ENCODE peak calls at places on chromosomes 2 and 18, in four cellular contexts. One of them, this sample, is unnamed.

GRCh38 chr2:234701841-234702240 is 205.0 kb upstream of the ARL4C start:
- DNase-seq in HepG2: no peak
- DNase-seq in GM12878: no peak
- DNase-seq in K562: no peak
- DNase-seq in this sample: no peak

GRCh38 chr2:31382452-31383120 is 32.0 kb downstream of the XDH start:
- DNase-seq in HepG2: no peak
- DNase-seq in GM12878: no peak
- DNase-seq in K562: no peak
- DNase-seq in this sample: no peak

GRCh38 chr2:86232373-86232784 is 33.1 kb downstream of the MRPL35 start:
- DNase-seq in HepG2: no peak
- DNase-seq in GM12878: no peak
- DNase-seq in K562: no peak
- DNase-seq in this sample: no peak

GRCh38 chr2:178819992-178820391 is 12.8 kb upstream of the TTN start:
- DNase-seq in HepG2: no peak
- DNase-seq in GM12878: peak; percentile 17
- DNase-seq in K562: no peak
- DNase-seq in this sample: no peak

GRCh38 chr18:12825230-12825629 is 58.8 kb downstream of the PTPN2 start:
- DNase-seq in HepG2: no peak
- DNase-seq in GM12878: no peak
- DNase-seq in K562: no peak
- DNase-seq in this sample: no peak

GRCh38 chr2:64212801-64213321 is 68.6 kb upstream of the PELI1 start:
- DNase-seq in HepG2: no peak
- DNase-seq in GM12878: peak; percentile 60
- DNase-seq in K562: peak; percentile 47
- DNase-seq in this sample: no peak

GRCh38 chr2:234771985-234772774 is 179.6 kb upstream of the SH3BP4 start:
- DNase-seq in HepG2: no peak
- DNase-seq in GM12878: no peak
- DNase-seq in K562: no peak
- DNase-seq in this sample: no peak

GRCh38 chr18:66640431-66640830 is 36.5 kb upstream of the CDH19 start:
- DNase-seq in HepG2: no peak
- DNase-seq in GM12878: no peak
- DNase-seq in K562: no peak
- DNase-seq in this sample: no peak

GRCh38 chr18:79869591-79870368 is 72.0 kb downstream of the KCNG2 start:
- DNase-seq in HepG2: no peak
- DNase-seq in GM12878: no peak
- DNase-seq in K562: no peak
- DNase-seq in this sample: no peak

GRCh38 chr2:28552045-28552823 is 56.4 kb downstream of the PLB1 start:
- DNase-seq in HepG2: no peak
- DNase-seq in GM12878: no peak
- DNase-seq in K562: no peak
- DNase-seq in this sample: no peak

GRCh38 chr2:11042841-11043240 is 112.4 kb upstream of the SLC66A3 start:
- DNase-seq in HepG2: no peak
- DNase-seq in GM12878: no peak
- DNase-seq in K562: no peak
- DNase-seq in this sample: peak; percentile 22

GRCh38 chr2:118431188-118431562 is 342.9 kb downstream of the INSIG2 start:
- DNase-seq in HepG2: no peak
- DNase-seq in GM12878: no peak
- DNase-seq in K562: peak; percentile 22
- DNase-seq in this sample: no peak

GRCh38 chr2:157194097-157194688 is 63.3 kb upstream of the GALNT5 start:
- DNase-seq in HepG2: peak; percentile 46
- DNase-seq in GM12878: no peak
- DNase-seq in K562: peak; percentile 62
- DNase-seq in this sample: no peak

GRCh38 chr2:128284841-128285240 is 33.8 kb downstream of the HS6ST1 start:
- DNase-seq in HepG2: no peak
- DNase-seq in GM12878: no peak
- DNase-seq in K562: no peak
- DNase-seq in this sample: no peak

DNA sequence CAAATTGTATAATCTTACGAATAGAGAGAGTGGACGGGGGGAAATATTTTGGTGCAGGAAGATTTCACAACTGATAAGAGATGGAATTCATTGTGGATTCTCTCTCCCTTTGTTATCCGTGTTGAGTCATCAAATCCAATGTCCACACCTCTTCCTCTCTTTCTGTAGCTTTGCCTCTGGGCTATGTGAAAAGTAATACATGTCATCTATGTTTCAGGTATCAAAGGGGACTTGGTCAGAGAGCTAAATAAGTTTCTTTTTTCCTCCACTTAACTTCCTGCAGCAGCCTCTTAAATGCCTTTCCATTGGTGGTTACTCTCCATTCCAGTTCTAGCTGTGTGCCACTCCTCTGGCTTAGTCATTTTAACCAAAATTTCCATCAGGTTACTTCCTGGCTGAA is 169.3 kb upstream of the NXPH2 start:
- DNase-seq in HepG2: no peak
- DNase-seq in GM12878: no peak
- DNase-seq in K562: no peak
- DNase-seq in this sample: no peak
- TF ChIP-seq HDAC6 in HepG2: no peak
- TF ChIP-seq HDAC6 in GM12878: no peak
- TF ChIP-seq HDAC6 in K562: no peak
- TF ChIP-seq HDAC6 in this sample: no peak

GRCh38 chr2:26245810-26246209 is 1.1 kb downstream of the HADHB start:
- DNase-seq in HepG2: peak; percentile 34
- DNase-seq in GM12878: peak; percentile 53
- DNase-seq in K562: no peak
- DNase-seq in this sample: no peak

GRCh38 chr2:26243643-26244478 is 571 bp downstream of the HADHA start:
- DNase-seq in HepG2: no peak
- DNase-seq in GM12878: no peak
- DNase-seq in K562: peak; percentile 23
- DNase-seq in this sample: no peak

GRCh38 chr2:26246818-26247217 is 2.1 kb downstream of the HADHB start:
- DNase-seq in HepG2: no peak
- DNase-seq in GM12878: peak; percentile 21
- DNase-seq in K562: peak; percentile 36
- DNase-seq in this sample: no peak

GRCh38 chr2:26244479-26245230 is at the start of the genes HADHA and HADHB:
- DNase-seq in HepG2: peak; percentile 95
- DNase-seq in GM12878: peak; percentile 56
- DNase-seq in K562: peak; percentile 90
- DNase-seq in this sample: peak; percentile 96

GRCh38 chr2:26245231-26245732 is 543 bp downstream of the HADHB start:
- DNase-seq in HepG2: peak; percentile 44
- DNase-seq in GM12878: peak; percentile 15
- DNase-seq in K562: peak; percentile 15
- DNase-seq in this sample: no peak
- TF ChIP-seq HDAC6 in HepG2: no peak
- TF ChIP-seq HDAC6 in GM12878: no peak
- TF ChIP-seq HDAC6 in K562: no peak
- TF ChIP-seq HDAC6 in this sample: no peak

GRCh38 chr2:237643066-237643465 is 15.7 kb downstream of the LRRFIP1 start:
- DNase-seq in HepG2: no peak
- DNase-seq in GM12878: no peak
- DNase-seq in K562: no peak
- DNase-seq in this sample: no peak

GRCh38 chr2:237644059-237644703 is 16.8 kb downstream of the LRRFIP1 start:
- DNase-seq in HepG2: no peak
- DNase-seq in GM12878: no peak
- DNase-seq in K562: no peak
- DNase-seq in this sample: no peak

GRCh38 chr2:237643582-237643981 is 16.2 kb downstream of the LRRFIP1 start:
- DNase-seq in HepG2: no peak
- DNase-seq in GM12878: no peak
- DNase-seq in K562: no peak
- DNase-seq in this sample: no peak

GRCh38 chr2:237640493-237640998 is 13.2 kb downstream of the LRRFIP1 start:
- DNase-seq in HepG2: no peak
- DNase-seq in GM12878: no peak
- DNase-seq in K562: no peak
- DNase-seq in this sample: no peak

GRCh38 chr2:237642030-237642700 is 14.8 kb downstream of the LRRFIP1 start:
- DNase-seq in HepG2: no peak
- DNase-seq in GM12878: no peak
- DNase-seq in K562: no peak
- DNase-seq in this sample: peak; percentile 49
- TF ChIP-seq HDAC6 in HepG2: no peak
- TF ChIP-seq HDAC6 in GM12878: no peak
- TF ChIP-seq HDAC6 in K562: no peak
- TF ChIP-seq HDAC6 in this sample: no peak

GRCh38 chr2:39796130-39796529 is 17.1 kb upstream of the THUMPD2 start:
- DNase-seq in HepG2: no peak
- DNase-seq in GM12878: no peak
- DNase-seq in K562: no peak
- DNase-seq in this sample: no peak
- TF ChIP-seq HDAC6 in HepG2: no peak
- TF ChIP-seq HDAC6 in GM12878: no peak
- TF ChIP-seq HDAC6 in K562: no peak
- TF ChIP-seq HDAC6 in this sample: no peak

DNA sequence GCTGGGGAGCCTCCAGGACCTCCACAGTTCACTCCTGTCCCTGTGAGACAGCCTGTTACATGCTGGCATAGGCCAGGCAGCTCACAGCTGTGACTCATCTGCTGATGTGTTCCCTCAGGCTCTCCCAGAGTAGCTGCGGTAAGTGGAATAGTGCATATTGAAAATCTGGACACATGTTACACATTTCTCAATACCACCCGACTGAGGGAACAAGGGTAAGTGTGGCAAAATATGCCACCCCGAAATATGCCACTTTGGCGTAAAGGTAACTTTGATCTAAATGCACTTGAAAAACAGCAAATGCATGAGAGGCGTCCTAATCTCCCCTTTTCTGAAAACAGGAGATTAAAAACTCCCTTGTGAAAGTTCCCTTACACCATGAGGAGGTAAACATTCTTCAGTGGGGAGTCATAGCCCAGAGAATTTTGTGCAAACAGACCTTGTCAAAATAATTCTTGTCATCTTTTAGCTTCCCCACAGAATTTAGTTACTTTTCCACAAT is 557.9 kb downstream of the CCDC85A start:
- DNase-seq in HepG2: peak; percentile 18
- DNase-seq in GM12878: no peak
- DNase-seq in K562: no peak
- DNase-seq in this sample: no peak
- TF ChIP-seq HDAC6 in HepG2: no peak
- TF ChIP-seq HDAC6 in GM12878: no peak
- TF ChIP-seq HDAC6 in K562: no peak
- TF ChIP-seq HDAC6 in this sample: no peak

This sample was measured in H1.